ENCODE peak calls at places on chromosomes 11 and 22, in five cellular contexts. Y is H9, W is IMR-90, F is H1, X is mesenchymal stem cell. U is an unnamed sample.

GRCh38 chr11:33507356-33507755 is 193.3 kb downstream of the C11orf91 start:
- DNase-seq in Y (no peak), X (no peak), W (no peak), F (no peak), U (no peak)

GRCh38 chr11:17637901-17638300 is 81.5 kb upstream of the MYOD1 start:
- DNase-seq in F (no peak), W (no peak), X (no peak), Y (no peak), U (no peak)

GRCh38 chr11:130218501-130218900 is 58.9 kb downstream of the ST14 start:
- DNase-seq in W (no peak), F (peak; percentile 44), X (no peak), Y (no peak), U (no peak)

GRCh38 chr11:27612932-27613669 is 87.2 kb downstream of the BDNF start:
- DNase-seq in F (no peak), Y (no peak), X (no peak), W (no peak), U (no peak)

GRCh38 chr11:91981995-91982394 is 242.6 kb upstream of the FAT3 start:
- DNase-seq in X (peak; percentile 79), Y (no peak), W (peak; percentile 88), F (no peak), U (no peak)

GRCh38 chr11:67269401-67270255 is 3.4 kb downstream of the GRK2 start:
- DNase-seq in F (no peak), W (no peak), X (no peak), Y (no peak), U (no peak)

GRCh38 chr11:128421577-128421976 is 165.8 kb downstream of the ETS1 start:
- DNase-seq in X (peak; percentile 78), Y (no peak), W (peak; percentile 92), F (no peak), U (no peak)

GRCh38 chr22:49964493-49965290 is 4.1 kb downstream of the PIM3 start:
- DNase-seq in X (no peak), F (peak; percentile 51), Y (peak; percentile 23), W (no peak), U (no peak)

GRCh38 chr22:33706100-33706499 is 214.2 kb downstream of the LARGE1 start:
- DNase-seq in W (no peak), X (no peak), Y (peak; percentile 41), F (no peak), U (no peak)

GRCh38 chr22:46769191-46769675 is 6.8 kb downstream of the TBC1D22A start:
- DNase-seq in W (no peak), X (no peak), Y (no peak), F (no peak), U (no peak)

GRCh38 chr11:8674859-8675258 is 7.6 kb downstream of the TRIM66 start:
- DNase-seq in Y (no peak), X (no peak), F (no peak), W (no peak), U (no peak)

DNA sequence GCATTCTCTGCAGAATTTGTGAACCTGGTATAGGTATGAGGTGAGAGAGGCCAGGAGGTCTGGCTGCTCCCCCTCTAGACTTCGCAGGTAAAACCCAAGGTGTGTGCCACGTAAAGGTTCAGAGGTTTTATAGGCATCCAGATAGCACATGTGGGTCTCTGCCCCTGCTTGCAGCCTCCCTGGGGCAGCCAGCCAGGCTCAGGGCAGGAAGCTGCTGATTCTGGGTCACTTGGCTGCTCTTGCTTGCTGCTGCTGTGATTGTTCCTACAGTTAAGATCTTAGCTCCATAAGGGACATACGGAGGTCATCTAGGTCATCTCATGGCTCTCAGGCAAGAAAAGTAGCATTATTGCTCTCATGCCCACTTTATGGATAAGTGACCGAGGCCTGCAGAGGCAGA is 30.2 kb downstream of the ZBTB16 start:
- DNase-seq in W (no peak), Y (no peak), X (no peak), F (no peak), U (no peak)
- H4K91ac ChIP-seq in W (no peak overlapping the region), Y (no peak overlapping the region), X (no peak overlapping the region), F (no peak overlapping the region), U (no peak overlapping the region)

DNA sequence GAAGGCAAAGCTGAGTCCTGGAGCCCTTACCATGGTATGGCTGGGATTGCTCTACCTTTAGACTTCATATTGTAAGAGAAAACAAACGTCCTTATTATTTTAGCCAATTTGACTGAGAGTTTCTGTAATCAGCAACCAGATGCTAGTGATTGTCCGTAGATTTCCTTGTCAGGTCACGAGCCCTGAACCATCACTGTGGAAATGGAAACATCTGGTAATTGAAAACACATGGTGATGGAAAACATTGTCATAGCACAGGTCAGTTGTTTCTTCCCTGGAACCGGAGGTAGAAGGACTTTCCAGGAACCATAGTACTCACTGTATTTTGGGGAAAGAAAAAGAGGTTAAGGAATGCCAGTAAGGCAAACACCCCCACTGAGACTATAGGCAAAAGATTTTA is 40.5 kb upstream of the DEUP1 start:
- DNase-seq in F (no peak), W (no peak), Y (no peak), X (no peak), U (no peak)
- H2BK15ac ChIP-seq in F (no peak overlapping the region), W (no peak overlapping the region), Y (no peak overlapping the region), X (no peak overlapping the region), U (no peak overlapping the region)

GRCh38 chr11:18720086-18720810 is 5.7 kb downstream of the IGSF22 start:
- DNase-seq in W (peak; percentile 25), X (no peak), F (no peak), Y (no peak), U (no peak)
- H3K23ac ChIP-seq in W (no peak overlapping the region), X (no peak overlapping the region), F (no peak overlapping the region), Y (no peak overlapping the region), U (no peak overlapping the region)

GRCh38 chr22:39466228-39467006 is 9.6 kb downstream of the MGAT3 start:
- DNase-seq in X (no peak), W (no peak), Y (no peak), F (no peak), U (no peak)

GRCh38 chr22:39463277-39463676 is 6.5 kb downstream of the MGAT3 start:
- DNase-seq in W (no peak), X (no peak), Y (no peak), F (no peak), U (no peak)

GRCh38 chr22:39467390-39467901 is 10.6 kb downstream of the MGAT3 start:
- DNase-seq in X (no peak), W (no peak), F (no peak), Y (no peak), U (no peak)

GRCh38 chr22:39462443-39463147 is 5.8 kb downstream of the MGAT3 start:
- DNase-seq in F (no peak), X (no peak), Y (peak; percentile 71), W (no peak), U (no peak)

GRCh38 chr22:39463931-39464390 is 7.1 kb downstream of the MGAT3 start:
- DNase-seq in Y (no peak), X (no peak), W (no peak), F (no peak), U (no peak)
- H4K91ac ChIP-seq in Y (no peak overlapping the region), X (no peak overlapping the region), W (no peak overlapping the region), F (no peak overlapping the region), U (no peak overlapping the region)

GRCh38 chr11:114085965-114086364 is 26.5 kb downstream of the ZBTB16 start:
- DNase-seq in W (no peak), X (no peak), F (no peak), Y (no peak), U (no peak)
- H2BK15ac ChIP-seq in W (no peak overlapping the region), X (no peak overlapping the region), F (no peak overlapping the region), Y (no peak overlapping the region), U (no peak overlapping the region)

DNA sequence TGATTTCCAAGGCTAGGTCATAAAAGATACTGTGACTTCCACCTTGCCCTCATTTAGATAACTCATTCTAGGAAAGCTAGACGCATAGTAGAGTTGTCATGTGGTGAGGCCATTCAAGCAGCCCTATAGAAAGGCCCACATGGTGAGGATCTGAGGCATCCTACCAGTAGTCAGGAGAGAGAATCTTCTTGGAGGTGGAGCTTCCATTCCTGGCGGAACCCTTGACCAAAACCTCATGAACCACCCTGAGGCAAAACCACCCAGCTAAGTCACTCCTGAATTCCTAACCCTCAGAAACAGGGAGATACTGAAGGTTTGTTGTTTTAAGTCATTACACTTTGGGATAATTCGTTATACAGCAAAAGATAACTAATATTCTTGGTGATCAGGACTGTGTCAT is 2.9 kb upstream of the HDHD5 start:
- DNase-seq in W (no peak), F (no peak), Y (no peak), X (no peak), U (no peak)
- H3K23ac ChIP-seq in W (no peak overlapping the region), F (no peak overlapping the region), Y (no peak overlapping the region), X (no peak overlapping the region), U (no peak overlapping the region)

GRCh38 chr11:98564881-98565280 is 455.9 kb upstream of the CNTN5 start:
- DNase-seq in W (no peak), F (no peak), Y (no peak), X (no peak), U (peak; percentile 4)

GRCh38 chr11:98565311-98565710 is 455.4 kb upstream of the CNTN5 start:
- DNase-seq in Y (no peak), W (no peak), X (no peak), F (no peak), U (no peak)

GRCh38 chr11:98568011-98568410 is 452.7 kb upstream of the CNTN5 start:
- DNase-seq in X (no peak), W (no peak), Y (no peak), F (no peak), U (no peak)

GRCh38 chr11:98564233-98564632 is 456.5 kb upstream of the CNTN5 start:
- DNase-seq in F (no peak), Y (no peak), W (no peak), X (no peak), U (no peak)

GRCh38 chr11:98566978-98567377 is 453.8 kb upstream of the CNTN5 start:
- DNase-seq in X (no peak), F (no peak), W (no peak), Y (no peak), U (no peak)
- H4K91ac ChIP-seq in X (no peak overlapping the region), F (no peak overlapping the region), W (no peak overlapping the region), Y (no peak overlapping the region), U (no peak overlapping the region)

GRCh38 chr22:17366830-17367229 is 2.4 kb upstream of the CECR2 start:
- DNase-seq in W (no peak), F (peak; percentile 79), X (no peak), Y (peak; percentile 85), U (peak; percentile 40)
- H2BK15ac ChIP-seq in W (no peak overlapping the region), F (peak overlapping the region; percentile 72), X (no peak overlapping the region), Y (no peak overlapping the region), U (no peak overlapping the region)

DNA sequence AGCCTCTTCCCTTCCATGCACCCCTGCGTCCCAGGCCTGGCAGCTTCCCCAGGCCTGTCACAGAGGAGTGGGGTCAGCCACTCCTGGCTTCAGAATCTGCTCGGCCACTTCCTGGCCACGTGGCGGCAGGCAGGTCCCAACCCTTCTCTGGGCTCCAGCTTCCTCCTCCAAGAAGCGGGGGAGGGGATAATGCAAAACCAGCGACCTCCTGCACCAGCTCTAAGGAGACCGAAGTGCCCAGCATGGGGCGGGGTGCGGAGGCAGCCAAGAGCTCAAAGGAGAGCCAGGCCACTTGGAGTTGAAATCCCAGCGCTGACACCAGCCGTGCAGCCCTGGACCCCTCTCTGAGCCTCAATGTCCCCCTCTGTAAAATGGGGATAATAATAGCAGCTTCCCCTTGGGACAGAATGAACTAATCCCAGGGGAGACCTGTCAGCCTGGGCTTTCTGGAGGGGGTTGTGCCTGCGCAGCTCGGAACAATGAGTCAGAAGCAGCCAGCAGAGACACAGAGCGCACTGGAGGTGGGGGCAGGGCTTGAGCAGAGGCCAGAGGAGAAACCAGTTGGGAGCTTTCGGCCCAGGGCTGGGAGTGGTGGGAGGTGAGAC is 22.8 kb upstream of the PICK1 start:
- DNase-seq in Y (peak; percentile 87), F (peak; percentile 70), W (peak; percentile 91), X (peak; percentile 93), U (peak; percentile 43)
- H3K23ac ChIP-seq in Y (no peak overlapping the region), F (no peak overlapping the region), W (peak overlapping the region; percentile 20), X (no peak overlapping the region), U (peak overlapping the region; percentile 83)